ENCODE peak calls at places on chromosomes 13 and 19, in four cellular contexts. One of them, this sample, is unnamed. For H3K4me1, the result is how much of the 10 kb centered on the place peaks cover.

GRCh38 chr19:6590458-6591319 is at the start of gene CD70:
- DNase-seq in left ventricle myocardium inferior: no peak
- DNase-seq in sigmoid colon: no peak
- DNase-seq in aorta: no peak
- DNase-seq in this sample: no peak

GRCh38 chr13:80363890-80364503 is 23.1 kb upstream of the SPRY2 start:
- DNase-seq in left ventricle myocardium inferior: no peak
- DNase-seq in sigmoid colon: no peak
- DNase-seq in aorta: no peak
- DNase-seq in this sample: no peak

GRCh38 chr19:18741124-18741493 is 50.0 kb downstream of the COMP start:
- DNase-seq in sigmoid colon: no peak
- DNase-seq in aorta: no peak
- DNase-seq in left ventricle myocardium inferior: no peak
- DNase-seq in this sample: no peak

GRCh38 chr19:38395381-38396127 is 7.1 kb downstream of the SPRED3 start:
- DNase-seq in left ventricle myocardium inferior: no peak
- DNase-seq in sigmoid colon: no peak
- DNase-seq in aorta: no peak
- DNase-seq in this sample: no peak

GRCh38 chr19:6109947-6110346 is 353 bp downstream of the RFX2 start:
- DNase-seq in sigmoid colon: peak
- DNase-seq in aorta: no peak
- DNase-seq in left ventricle myocardium inferior: peak
- DNase-seq in this sample: no peak

GRCh38 chr13:110589991-110590390 is 25.4 kb upstream of the NAXD start:
- DNase-seq in left ventricle myocardium inferior: no peak
- DNase-seq in aorta: no peak
- DNase-seq in sigmoid colon: no peak
- DNase-seq in this sample: no peak

GRCh38 chr13:76271728-76272232 is 614.4 kb downstream of the KCTD12 start:
- DNase-seq in sigmoid colon: no peak
- DNase-seq in aorta: no peak
- DNase-seq in left ventricle myocardium inferior: no peak
- DNase-seq in this sample: no peak

GRCh38 chr13:113044431-113045114 is 61.0 kb upstream of the F7 start:
- DNase-seq in aorta: no peak
- DNase-seq in left ventricle myocardium inferior: no peak
- DNase-seq in sigmoid colon: no peak
- DNase-seq in this sample: no peak

GRCh38 chr13:83853771-83854170 is 28.5 kb downstream of the SLITRK1 start:
- DNase-seq in left ventricle myocardium inferior: no peak
- DNase-seq in aorta: no peak
- DNase-seq in sigmoid colon: no peak
- DNase-seq in this sample: no peak

GRCh38 chr19:34335914-34336313 is 29.1 kb upstream of the GPI start:
- DNase-seq in aorta: no peak
- DNase-seq in sigmoid colon: no peak
- DNase-seq in left ventricle myocardium inferior: no peak
- DNase-seq in this sample: no peak

GRCh38 chr13:32829676-32830091 is 186.5 kb upstream of the KL start:
- DNase-seq in aorta: no peak
- DNase-seq in sigmoid colon: no peak
- DNase-seq in left ventricle myocardium inferior: no peak
- DNase-seq in this sample: no peak

GRCh38 chr13:89803839-89804238 is 1543.6 kb upstream of the MIR17HG start:
- DNase-seq in aorta: no peak
- DNase-seq in left ventricle myocardium inferior: no peak
- DNase-seq in sigmoid colon: no peak
- DNase-seq in this sample: no peak

GRCh38 chr19:32720936-32721250 is 1.3 kb downstream of the TDRD12 start:
- DNase-seq in aorta: no peak
- DNase-seq in sigmoid colon: no peak
- DNase-seq in left ventricle myocardium inferior: no peak
- DNase-seq in this sample: no peak

GRCh38 chr13:74889321-74889720 is 592.6 kb downstream of the TBC1D4 start:
- DNase-seq in sigmoid colon: no peak
- DNase-seq in aorta: no peak
- DNase-seq in left ventricle myocardium inferior: no peak
- DNase-seq in this sample: no peak

GRCh38 chr13:64446372-64446771 is 2783.8 kb downstream of the PCDH9 start:
- DNase-seq in aorta: no peak
- DNase-seq in sigmoid colon: no peak
- DNase-seq in left ventricle myocardium inferior: no peak
- DNase-seq in this sample: no peak

GRCh38 chr19:18637644-18638630 is 1.1 kb downstream of the KLHL26 start:
- DNase-seq in sigmoid colon: no peak
- DNase-seq in left ventricle myocardium inferior: no peak
- DNase-seq in aorta: no peak
- DNase-seq in this sample: no peak

GRCh38 chr13:24328145-24328544 is 18.8 kb downstream of the C1QTNF9 start:
- DNase-seq in sigmoid colon: no peak
- DNase-seq in aorta: no peak
- DNase-seq in left ventricle myocardium inferior: no peak
- DNase-seq in this sample: no peak

GRCh38 chr13:80235131-80235530 is 105.8 kb downstream of the SPRY2 start:
- DNase-seq in left ventricle myocardium inferior: no peak
- DNase-seq in aorta: no peak
- DNase-seq in sigmoid colon: no peak
- DNase-seq in this sample: no peak

GRCh38 chr19:49555600-49556411 is 24.6 kb downstream of the NOSIP start:
- DNase-seq in left ventricle myocardium inferior: peak
- DNase-seq in aorta: peak
- DNase-seq in sigmoid colon: peak
- DNase-seq in this sample: peak

GRCh38 chr19:44640518-44640917 is 3.2 kb upstream of the PVR start:
- DNase-seq in left ventricle myocardium inferior: no peak
- DNase-seq in sigmoid colon: no peak
- DNase-seq in aorta: no peak
- DNase-seq in this sample: no peak

DNA sequence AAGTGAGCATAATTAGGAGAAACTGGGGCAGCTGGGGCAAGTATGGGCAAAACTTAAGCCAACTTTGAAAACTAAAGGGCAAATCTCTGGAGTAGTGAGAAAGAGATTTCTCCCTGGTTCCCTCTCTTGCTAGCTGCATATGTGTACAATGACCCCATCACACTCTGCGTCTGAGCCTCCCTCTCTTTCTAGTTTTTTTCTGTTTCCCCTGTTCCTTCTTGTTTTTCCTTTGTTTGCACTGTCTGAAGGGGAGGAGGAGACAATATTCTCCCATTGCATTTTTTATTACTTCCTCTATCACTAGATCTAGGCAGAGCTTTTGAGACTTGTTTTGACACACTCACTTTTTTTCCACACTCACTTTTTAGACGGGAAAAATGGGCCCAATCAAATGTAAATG is 11.2 kb upstream of the CLDN10 start:
- DNase-seq in left ventricle myocardium inferior: no peak
- DNase-seq in sigmoid colon: no peak
- DNase-seq in aorta: no peak
- DNase-seq in this sample: no peak
- H3K4me1 ChIP-seq in left ventricle myocardium inferior: under half
- H3K4me1 ChIP-seq in sigmoid colon: under half
- H3K4me1 ChIP-seq in aorta: under half
- H3K4me1 ChIP-seq in this sample: under half

DNA sequence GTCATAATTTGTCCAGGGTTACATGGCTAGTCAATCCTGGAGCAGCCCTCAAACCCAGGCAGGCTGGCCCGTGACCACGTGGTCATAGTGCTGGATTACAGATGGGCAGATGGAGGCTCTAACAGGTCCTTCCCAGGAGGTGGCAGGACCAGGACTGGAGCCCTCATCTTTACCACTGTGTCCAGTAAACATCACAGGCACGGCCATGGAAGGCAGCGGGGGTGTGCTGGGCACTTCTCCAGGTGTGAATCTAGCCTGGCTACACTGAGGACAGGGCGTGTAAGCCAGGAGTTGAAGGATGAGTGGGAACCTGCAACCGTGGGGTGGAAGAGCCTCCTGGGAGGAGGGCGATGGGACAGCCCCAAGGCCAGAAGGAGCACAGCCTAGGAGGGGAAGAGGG is 6.1 kb downstream of the CIC start:
- DNase-seq in sigmoid colon: no peak
- DNase-seq in aorta: no peak
- DNase-seq in left ventricle myocardium inferior: no peak
- DNase-seq in this sample: no peak
- H3K4me1 ChIP-seq in sigmoid colon: half or more
- H3K4me1 ChIP-seq in aorta: under half
- H3K4me1 ChIP-seq in left ventricle myocardium inferior: half or more
- H3K4me1 ChIP-seq in this sample: half or more

GRCh38 chr19:51145926-51146493 is 3.9 kb downstream of the SIGLEC7 start:
- DNase-seq in aorta: no peak
- DNase-seq in left ventricle myocardium inferior: no peak
- DNase-seq in sigmoid colon: no peak
- DNase-seq in this sample: no peak
- H3K4me1 ChIP-seq in aorta: under half
- H3K4me1 ChIP-seq in left ventricle myocardium inferior: under half
- H3K4me1 ChIP-seq in sigmoid colon: under half
- H3K4me1 ChIP-seq in this sample: under half

GRCh38 chr19:55490478-55491436 is 2.5 kb downstream of the SSC5D start:
- DNase-seq in left ventricle myocardium inferior: no peak
- DNase-seq in aorta: no peak
- DNase-seq in sigmoid colon: peak
- DNase-seq in this sample: no peak
- H3K4me1 ChIP-seq in left ventricle myocardium inferior: half or more
- H3K4me1 ChIP-seq in aorta: under half
- H3K4me1 ChIP-seq in sigmoid colon: half or more
- H3K4me1 ChIP-seq in this sample: under half

GRCh38 chr13:99976502-99977115 is 5.0 kb upstream of the ZIC2 start:
- DNase-seq in aorta: no peak
- DNase-seq in sigmoid colon: no peak
- DNase-seq in left ventricle myocardium inferior: no peak
- DNase-seq in this sample: no peak
- H3K4me1 ChIP-seq in aorta: under half
- H3K4me1 ChIP-seq in sigmoid colon: under half
- H3K4me1 ChIP-seq in left ventricle myocardium inferior: under half
- H3K4me1 ChIP-seq in this sample: under half

GRCh38 chr19:17575871-17576757 is 20.7 kb downstream of the COLGALT1 start:
- DNase-seq in aorta: no peak
- DNase-seq in sigmoid colon: no peak
- DNase-seq in left ventricle myocardium inferior: no peak
- DNase-seq in this sample: no peak
- H3K4me1 ChIP-seq in aorta: under half
- H3K4me1 ChIP-seq in sigmoid colon: under half
- H3K4me1 ChIP-seq in left ventricle myocardium inferior: under half
- H3K4me1 ChIP-seq in this sample: under half

This sample was measured in lower lobe of right lung.